ENCODE peak calls at places on chromosome 1, in six cellular contexts. N is mucosa of gallbladder, T is left ventricle myocardium inferior, L is HT-29, F is Kasumi-1, H is mesendoderm. D is an unnamed sample.

GRCh38 chr1:201778279-201779023 is 50.5 kb upstream of the IPO9 start:
- DNase-seq in N (no peak), T (no peak), L (no peak), F (no peak), H (peak), D (no peak)

GRCh38 chr1:50350868-50351267 is 72.4 kb downstream of the DMRTA2 start:
- DNase-seq in N (no peak), T (no peak), L (no peak), F (no peak), H (no peak), D (no peak)

GRCh38 chr1:107821340-107821739 is 143.6 kb downstream of the VAV3 start:
- DNase-seq in N (no peak), T (no peak), L (no peak), F (no peak), H (no peak), D (no peak)

GRCh38 chr1:36471830-36472641 is 7.9 kb upstream of the MRPS15 start:
- DNase-seq in N (no peak), T (no peak), L (no peak), F (no peak), H (no peak), D (no peak)

GRCh38 chr1:87961992-87962391 is 633.3 kb downstream of the LMO4 start:
- DNase-seq in N (no peak), T (no peak), L (no peak), F (no peak), H (no peak), D (no peak)

GRCh38 chr1:235883261-235883927 is 16.7 kb upstream of the LYST start:
- DNase-seq in N (peak), T (peak), L (no peak), F (no peak), H (no peak), D (peak)

GRCh38 chr1:187038789-187039188 is 210.0 kb downstream of the PLA2G4A start:
- DNase-seq in N (no peak), T (no peak), L (peak), F (no peak), H (no peak), D (no peak)

GRCh38 chr1:90132306-90132705 is 137.4 kb downstream of the ZNF326 start:
- DNase-seq in N (no peak), T (no peak), L (no peak), F (no peak), H (no peak), D (no peak)